ENCODE peak calls at places on chromosomes 2 and 18, in four cellular contexts. One of them, this sample, is unnamed.

GRCh38 chr2:127611076-127611925 is 34.7 kb upstream of the GPR17 start:
- DNase-seq in AG09309: no peak
- DNase-seq in left lung: no peak
- DNase-seq in cardiac muscle cell: no peak
- DNase-seq in this sample: no peak

GRCh38 chr2:187451510-187451909 is 3.5 kb upstream of the CALCRL start:
- DNase-seq in AG09309: no peak
- DNase-seq in left lung: no peak
- DNase-seq in cardiac muscle cell: no peak
- DNase-seq in this sample: no peak

GRCh38 chr2:190563109-190563508 is 28.6 kb upstream of the NEMP2 start:
- DNase-seq in AG09309: no peak
- DNase-seq in left lung: peak
- DNase-seq in cardiac muscle cell: no peak
- DNase-seq in this sample: no peak

GRCh38 chr18:65608471-65608870 is 142.3 kb upstream of the CDH7 start:
- DNase-seq in AG09309: no peak
- DNase-seq in left lung: no peak
- DNase-seq in cardiac muscle cell: no peak
- DNase-seq in this sample: no peak

GRCh38 chr2:46804794-46805193 is 110.8 kb downstream of the MCFD2 start:
- DNase-seq in AG09309: no peak
- DNase-seq in left lung: no peak
- DNase-seq in cardiac muscle cell: peak
- DNase-seq in this sample: no peak

GRCh38 chr2:54306561-54306960 is 50.5 kb upstream of the TSPYL6 start:
- DNase-seq in AG09309: no peak
- DNase-seq in left lung: no peak
- DNase-seq in cardiac muscle cell: no peak
- DNase-seq in this sample: no peak

GRCh38 chr2:186590538-186591441 is 934 bp downstream of the ITGAV start:
- DNase-seq in AG09309: no peak
- DNase-seq in left lung: no peak
- DNase-seq in cardiac muscle cell: peak
- DNase-seq in this sample: no peak

GRCh38 chr2:69918391-69918790 is 3.5 kb downstream of the MXD1 start:
- DNase-seq in AG09309: no peak
- DNase-seq in left lung: no peak
- DNase-seq in cardiac muscle cell: no peak
- DNase-seq in this sample: no peak

GRCh38 chr2:204945376-204945775 is 400.1 kb downstream of the PARD3B start:
- DNase-seq in AG09309: no peak
- DNase-seq in left lung: no peak
- DNase-seq in cardiac muscle cell: no peak
- DNase-seq in this sample: no peak

GRCh38 chr2:203033395-203033794 is 18.7 kb downstream of the NBEAL1 start:
- DNase-seq in AG09309: no peak
- DNase-seq in left lung: no peak
- DNase-seq in cardiac muscle cell: no peak
- DNase-seq in this sample: no peak

GRCh38 chr2:68627615-68628014 is 15.8 kb upstream of the PROKR1 start:
- DNase-seq in AG09309: no peak
- DNase-seq in left lung: no peak
- DNase-seq in cardiac muscle cell: no peak
- DNase-seq in this sample: no peak

GRCh38 chr2:46364797-46365457 is 67.7 kb downstream of the EPAS1 start:
- DNase-seq in AG09309: peak
- DNase-seq in left lung: no peak
- DNase-seq in cardiac muscle cell: peak
- DNase-seq in this sample: peak

GRCh38 chr2:16546128-16546754 is 119.4 kb downstream of the CYRIA start:
- DNase-seq in AG09309: no peak
- DNase-seq in left lung: no peak
- DNase-seq in cardiac muscle cell: peak
- DNase-seq in this sample: no peak

GRCh38 chr2:120446236-120447121 is 100.5 kb downstream of the INHBB start:
- DNase-seq in AG09309: no peak
- DNase-seq in left lung: no peak
- DNase-seq in cardiac muscle cell: no peak
- DNase-seq in this sample: no peak

GRCh38 chr2:3642521-3643215 is 15.3 kb upstream of the ALLC start:
- DNase-seq in AG09309: no peak
- DNase-seq in left lung: peak
- DNase-seq in cardiac muscle cell: no peak
- DNase-seq in this sample: no peak

GRCh38 chr18:5106730-5107129 is 90.3 kb downstream of the AKAIN1 start:
- DNase-seq in AG09309: no peak
- DNase-seq in left lung: no peak
- DNase-seq in cardiac muscle cell: no peak
- DNase-seq in this sample: no peak

GRCh38 chr18:45291616-45292612 is 323.4 kb upstream of the SLC14A2 start:
- DNase-seq in AG09309: peak
- DNase-seq in left lung: no peak
- DNase-seq in cardiac muscle cell: peak
- DNase-seq in this sample: no peak

GRCh38 chr2:185738679-185739472 is at the start of gene FSIP2:
- DNase-seq in AG09309: no peak
- DNase-seq in left lung: peak
- DNase-seq in cardiac muscle cell: peak
- DNase-seq in this sample: no peak

GRCh38 chr18:76686737-76687231 is 135.6 kb upstream of the ZNF236 start:
- DNase-seq in AG09309: no peak
- DNase-seq in left lung: peak
- DNase-seq in cardiac muscle cell: peak
- DNase-seq in this sample: peak

GRCh38 chr2:45134726-45135125 is 125.5 kb upstream of the SIX2 start:
- DNase-seq in AG09309: no peak
- DNase-seq in left lung: no peak
- DNase-seq in cardiac muscle cell: peak
- DNase-seq in this sample: no peak

GRCh38 chr2:237181844-237182243 is 96.2 kb downstream of the COPS8 start:
- DNase-seq in AG09309: peak
- DNase-seq in left lung: no peak
- DNase-seq in cardiac muscle cell: peak
- DNase-seq in this sample: peak

GRCh38 chr18:48138660-48139426 is 208.4 kb upstream of the SMAD2 start:
- DNase-seq in AG09309: no peak
- DNase-seq in left lung: no peak
- DNase-seq in cardiac muscle cell: no peak
- DNase-seq in this sample: no peak

GRCh38 chr2:148006249-148007007 is 14.1 kb downstream of the ORC4 start:
- DNase-seq in AG09309: no peak
- DNase-seq in left lung: no peak
- DNase-seq in cardiac muscle cell: no peak
- DNase-seq in this sample: no peak

GRCh38 chr2:241773511-241774418 is 2.9 kb upstream of the GAL3ST2 start:
- DNase-seq in AG09309: no peak
- DNase-seq in left lung: no peak
- DNase-seq in cardiac muscle cell: no peak
- DNase-seq in this sample: no peak

GRCh38 chr2:241772063-241772499 is 4.5 kb upstream of the GAL3ST2 start:
- DNase-seq in AG09309: no peak
- DNase-seq in left lung: no peak
- DNase-seq in cardiac muscle cell: no peak
- DNase-seq in this sample: no peak

GRCh38 chr2:241776336-241777166 is at the start of gene GAL3ST2:
- DNase-seq in AG09309: no peak
- DNase-seq in left lung: peak
- DNase-seq in cardiac muscle cell: no peak
- DNase-seq in this sample: no peak

GRCh38 chr2:241775223-241776177 is 1.1 kb upstream of the GAL3ST2 start:
- DNase-seq in AG09309: no peak
- DNase-seq in left lung: peak
- DNase-seq in cardiac muscle cell: no peak
- DNase-seq in this sample: no peak

GRCh38 chr2:241774419-241775222 is 2.0 kb upstream of the GAL3ST2 start:
- DNase-seq in AG09309: peak
- DNase-seq in left lung: no peak
- DNase-seq in cardiac muscle cell: peak
- DNase-seq in this sample: no peak
- TF ChIP-seq CTCF in AG09309: no peak
- TF ChIP-seq CTCF in left lung: no peak
- TF ChIP-seq CTCF in cardiac muscle cell: no peak
- TF ChIP-seq CTCF in this sample: no peak

GRCh38 chr18:58156516-58156915 is 112.5 kb downstream of the NEDD4L start:
- DNase-seq in AG09309: no peak
- DNase-seq in left lung: no peak
- DNase-seq in cardiac muscle cell: no peak
- DNase-seq in this sample: no peak

GRCh38 chr18:58158008-58158407 is 114.0 kb downstream of the NEDD4L start:
- DNase-seq in AG09309: no peak
- DNase-seq in left lung: no peak
- DNase-seq in cardiac muscle cell: no peak
- DNase-seq in this sample: no peak

GRCh38 chr18:58161659-58162058 is 117.6 kb downstream of the NEDD4L start:
- DNase-seq in AG09309: no peak
- DNase-seq in left lung: no peak
- DNase-seq in cardiac muscle cell: peak
- DNase-seq in this sample: no peak

GRCh38 chr18:58162127-58162526 is 118.1 kb downstream of the NEDD4L start:
- DNase-seq in AG09309: no peak
- DNase-seq in left lung: no peak
- DNase-seq in cardiac muscle cell: no peak
- DNase-seq in this sample: no peak

GRCh38 chr18:58158459-58158858 is 114.4 kb downstream of the NEDD4L start:
- DNase-seq in AG09309: no peak
- DNase-seq in left lung: no peak
- DNase-seq in cardiac muscle cell: no peak
- DNase-seq in this sample: no peak
- TF ChIP-seq CTCF in AG09309: no peak
- TF ChIP-seq CTCF in left lung: no peak
- TF ChIP-seq CTCF in cardiac muscle cell: no peak
- TF ChIP-seq CTCF in this sample: no peak

GRCh38 chr2:18987592-18988073 is 370.8 kb downstream of the OSR1 start:
- DNase-seq in AG09309: peak
- DNase-seq in left lung: no peak
- DNase-seq in cardiac muscle cell: peak
- DNase-seq in this sample: peak
- TF ChIP-seq CTCF in AG09309: no peak
- TF ChIP-seq CTCF in left lung: no peak
- TF ChIP-seq CTCF in cardiac muscle cell: peak
- TF ChIP-seq CTCF in this sample: peak

DNA sequence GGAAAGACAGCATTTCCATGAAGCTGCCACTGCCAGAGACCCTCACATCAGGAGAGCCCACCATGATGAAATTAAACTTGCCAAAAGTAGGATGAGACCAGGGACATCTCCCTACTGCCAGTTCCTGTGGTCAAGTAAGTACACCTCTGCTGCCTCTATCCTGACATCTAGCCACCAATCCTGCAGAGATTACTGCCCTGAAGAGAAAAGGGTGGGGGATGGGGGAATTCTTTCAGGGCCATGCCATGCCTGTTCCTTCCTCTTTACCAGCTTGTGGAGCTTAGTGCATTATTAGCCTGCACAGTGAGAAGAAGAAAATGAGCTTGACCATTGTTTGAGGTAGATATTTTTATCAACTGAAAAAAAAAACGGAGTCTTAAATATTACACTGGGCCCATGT is 397.2 kb upstream of the CDH2 start:
- DNase-seq in AG09309: no peak
- DNase-seq in left lung: no peak
- DNase-seq in cardiac muscle cell: no peak
- DNase-seq in this sample: no peak
- TF ChIP-seq CTCF in AG09309: no peak
- TF ChIP-seq CTCF in left lung: no peak
- TF ChIP-seq CTCF in cardiac muscle cell: no peak
- TF ChIP-seq CTCF in this sample: no peak

DNA sequence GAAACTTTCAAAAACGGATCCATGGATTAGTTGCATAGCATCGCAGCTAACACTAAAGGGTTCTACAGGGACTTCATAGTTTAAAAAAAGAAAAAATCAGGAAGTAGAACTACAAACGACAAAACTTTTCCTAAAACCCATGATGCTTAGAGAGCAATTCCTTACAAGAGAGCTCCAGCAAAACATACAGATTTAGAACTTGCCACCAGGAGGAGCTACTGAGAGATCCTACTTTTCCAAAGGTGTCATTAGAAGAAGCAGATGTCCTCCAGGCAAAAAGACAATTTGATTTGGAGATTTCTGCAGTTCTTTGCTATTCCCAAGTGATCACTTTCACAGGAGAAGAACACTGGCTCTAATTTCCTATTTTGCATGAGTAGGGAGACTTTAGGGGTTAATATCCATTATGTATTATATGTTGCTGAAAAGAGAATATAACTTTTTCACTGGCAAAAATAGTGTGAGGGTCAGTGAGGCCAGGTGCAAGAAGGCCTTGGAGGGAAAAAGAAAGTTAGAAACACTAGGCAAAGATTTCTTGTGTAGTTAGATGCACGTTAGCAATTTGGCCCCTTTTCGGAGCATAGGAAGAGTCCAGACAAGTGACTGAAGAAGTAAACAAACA is 436.2 kb downstream of the SUCLG1 start:
- DNase-seq in AG09309: peak
- DNase-seq in left lung: no peak
- DNase-seq in cardiac muscle cell: peak
- DNase-seq in this sample: no peak
- TF ChIP-seq CTCF in AG09309: peak
- TF ChIP-seq CTCF in left lung: peak
- TF ChIP-seq CTCF in cardiac muscle cell: peak
- TF ChIP-seq CTCF in this sample: peak

GRCh38 chr2:201275991-201276390 is 15.7 kb downstream of the CASP8 start:
- DNase-seq in AG09309: no peak
- DNase-seq in left lung: no peak
- DNase-seq in cardiac muscle cell: no peak
- DNase-seq in this sample: no peak
- TF ChIP-seq CTCF in AG09309: no peak
- TF ChIP-seq CTCF in left lung: no peak
- TF ChIP-seq CTCF in cardiac muscle cell: no peak
- TF ChIP-seq CTCF in this sample: no peak

GRCh38 chr2:5911801-5912200 is 219.6 kb downstream of the SOX11 start:
- DNase-seq in AG09309: no peak
- DNase-seq in left lung: no peak
- DNase-seq in cardiac muscle cell: no peak
- DNase-seq in this sample: no peak

GRCh38 chr2:5914831-5915611 is 222.8 kb downstream of the SOX11 start:
- DNase-seq in AG09309: no peak
- DNase-seq in left lung: no peak
- DNase-seq in cardiac muscle cell: no peak
- DNase-seq in this sample: no peak

GRCh38 chr2:5921081-5921642 is 229.0 kb downstream of the SOX11 start:
- DNase-seq in AG09309: no peak
- DNase-seq in left lung: no peak
- DNase-seq in cardiac muscle cell: no peak
- DNase-seq in this sample: no peak

GRCh38 chr2:5913729-5914390 is 221.7 kb downstream of the SOX11 start:
- DNase-seq in AG09309: no peak
- DNase-seq in left lung: no peak
- DNase-seq in cardiac muscle cell: no peak
- DNase-seq in this sample: no peak

DNA sequence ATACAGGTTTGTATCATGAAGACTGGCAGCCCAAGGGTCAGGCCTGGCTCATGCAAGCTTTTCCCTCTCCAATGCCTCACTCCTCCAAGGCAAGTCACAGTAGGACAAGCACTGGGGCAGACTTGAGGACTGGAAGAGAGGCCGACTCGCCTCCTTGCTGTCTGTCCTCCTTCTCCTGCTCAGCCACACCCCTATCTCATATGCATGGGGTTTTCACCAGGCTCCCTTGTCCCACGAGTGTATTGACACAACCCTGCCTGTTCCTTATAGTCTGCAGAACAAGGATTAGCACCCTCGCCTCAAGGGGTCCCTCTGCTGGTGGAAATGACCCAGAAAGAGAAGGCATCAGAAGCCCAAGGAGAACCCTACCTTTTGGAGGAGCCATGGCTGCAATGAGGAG is 223.7 kb downstream of the SOX11 start:
- DNase-seq in AG09309: no peak
- DNase-seq in left lung: no peak
- DNase-seq in cardiac muscle cell: no peak
- DNase-seq in this sample: no peak
- TF ChIP-seq CTCF in AG09309: no peak
- TF ChIP-seq CTCF in left lung: peak
- TF ChIP-seq CTCF in cardiac muscle cell: no peak
- TF ChIP-seq CTCF in this sample: no peak

This sample was measured in AG09319.